ENCODE peak calls at places on chromosomes 13 and 19, in nine cellular contexts. One of them, this sample, is unnamed.

GRCh38 chr13:30038884-30039283 is 188.5 kb upstream of the UBL3 start:
- DNase-seq in stimulated activated CD4-positive, alpha-beta T cell treated with anti-CD3 and anti-CD28 coated beads, TNF-alpha, amount 100 ng/mL, for 1 hour: no peak
- DNase-seq in endothelial cell: no peak
- DNase-seq in right cardiac atrium: no peak
- DNase-seq in astrocyte of the hippocampus: no peak
- DNase-seq in activated naive CD4-positive, alpha-beta T cell treated with anti-CD3 and anti-CD28 coated beads, Interleukin-2, amount 10 ng/mL, durations not matched to agents 7 days and 5 days: no peak
- DNase-seq in T follicular helper cell: no peak
- DNase-seq in stimulated activated CD8-positive, alpha-beta memory T cell treated with anti-CD3 and anti-CD28 coated beads, Interleukin-2, amount 100 ng/mL, for 48 hours: no peak
- DNase-seq in NCI-H82: peak
- DNase-seq in this sample: no peak

GRCh38 chr19:16684216-16684615 is 23.3 kb downstream of the TMEM38A start:
- DNase-seq in right cardiac atrium: no peak
- DNase-seq in stimulated activated CD4-positive, alpha-beta T cell treated with anti-CD3 and anti-CD28 coated beads, TNF-alpha, amount 100 ng/mL, for 1 hour: no peak
- DNase-seq in astrocyte of the hippocampus: no peak
- DNase-seq in NCI-H82: no peak
- DNase-seq in T follicular helper cell: no peak
- DNase-seq in stimulated activated CD8-positive, alpha-beta memory T cell treated with anti-CD3 and anti-CD28 coated beads, Interleukin-2, amount 100 ng/mL, for 48 hours: no peak
- DNase-seq in activated naive CD4-positive, alpha-beta T cell treated with anti-CD3 and anti-CD28 coated beads, Interleukin-2, amount 10 ng/mL, durations not matched to agents 7 days and 5 days: no peak
- DNase-seq in endothelial cell: no peak
- DNase-seq in this sample: no peak

GRCh38 chr19:45457776-45458175 is 10.0 kb upstream of the FOSB start:
- DNase-seq in stimulated activated CD8-positive, alpha-beta memory T cell treated with anti-CD3 and anti-CD28 coated beads, Interleukin-2, amount 100 ng/mL, for 48 hours: no peak
- DNase-seq in right cardiac atrium: peak
- DNase-seq in endothelial cell: no peak
- DNase-seq in activated naive CD4-positive, alpha-beta T cell treated with anti-CD3 and anti-CD28 coated beads, Interleukin-2, amount 10 ng/mL, durations not matched to agents 7 days and 5 days: no peak
- DNase-seq in stimulated activated CD4-positive, alpha-beta T cell treated with anti-CD3 and anti-CD28 coated beads, TNF-alpha, amount 100 ng/mL, for 1 hour: no peak
- DNase-seq in astrocyte of the hippocampus: no peak
- DNase-seq in T follicular helper cell: no peak
- DNase-seq in NCI-H82: no peak
- DNase-seq in this sample: no peak

GRCh38 chr13:25928941-25929505 is 122.8 kb downstream of the SHISA2 start:
- DNase-seq in stimulated activated CD4-positive, alpha-beta T cell treated with anti-CD3 and anti-CD28 coated beads, TNF-alpha, amount 100 ng/mL, for 1 hour: no peak
- DNase-seq in astrocyte of the hippocampus: no peak
- DNase-seq in stimulated activated CD8-positive, alpha-beta memory T cell treated with anti-CD3 and anti-CD28 coated beads, Interleukin-2, amount 100 ng/mL, for 48 hours: no peak
- DNase-seq in right cardiac atrium: no peak
- DNase-seq in activated naive CD4-positive, alpha-beta T cell treated with anti-CD3 and anti-CD28 coated beads, Interleukin-2, amount 10 ng/mL, durations not matched to agents 7 days and 5 days: no peak
- DNase-seq in T follicular helper cell: no peak
- DNase-seq in NCI-H82: no peak
- DNase-seq in endothelial cell: no peak
- DNase-seq in this sample: no peak

GRCh38 chr19:15448778-15449619 is 757 bp downstream of the WIZ start:
- DNase-seq in stimulated activated CD8-positive, alpha-beta memory T cell treated with anti-CD3 and anti-CD28 coated beads, Interleukin-2, amount 100 ng/mL, for 48 hours: no peak
- DNase-seq in T follicular helper cell: no peak
- DNase-seq in right cardiac atrium: peak
- DNase-seq in astrocyte of the hippocampus: no peak
- DNase-seq in NCI-H82: peak
- DNase-seq in activated naive CD4-positive, alpha-beta T cell treated with anti-CD3 and anti-CD28 coated beads, Interleukin-2, amount 10 ng/mL, durations not matched to agents 7 days and 5 days: peak
- DNase-seq in endothelial cell: no peak
- DNase-seq in stimulated activated CD4-positive, alpha-beta T cell treated with anti-CD3 and anti-CD28 coated beads, TNF-alpha, amount 100 ng/mL, for 1 hour: no peak
- DNase-seq in this sample: peak

GRCh38 chr13:92510416-92510815 is 716.2 kb upstream of the GPC6 start:
- DNase-seq in astrocyte of the hippocampus: peak
- DNase-seq in T follicular helper cell: no peak
- DNase-seq in activated naive CD4-positive, alpha-beta T cell treated with anti-CD3 and anti-CD28 coated beads, Interleukin-2, amount 10 ng/mL, durations not matched to agents 7 days and 5 days: no peak
- DNase-seq in NCI-H82: peak
- DNase-seq in right cardiac atrium: no peak
- DNase-seq in stimulated activated CD8-positive, alpha-beta memory T cell treated with anti-CD3 and anti-CD28 coated beads, Interleukin-2, amount 100 ng/mL, for 48 hours: no peak
- DNase-seq in endothelial cell: no peak
- DNase-seq in stimulated activated CD4-positive, alpha-beta T cell treated with anti-CD3 and anti-CD28 coated beads, TNF-alpha, amount 100 ng/mL, for 1 hour: no peak
- DNase-seq in this sample: no peak

GRCh38 chr19:3576696-3577443 is 4.1 kb downstream of the HMG20B start:
- DNase-seq in stimulated activated CD8-positive, alpha-beta memory T cell treated with anti-CD3 and anti-CD28 coated beads, Interleukin-2, amount 100 ng/mL, for 48 hours: no peak
- DNase-seq in astrocyte of the hippocampus: peak
- DNase-seq in T follicular helper cell: no peak
- DNase-seq in right cardiac atrium: peak
- DNase-seq in stimulated activated CD4-positive, alpha-beta T cell treated with anti-CD3 and anti-CD28 coated beads, TNF-alpha, amount 100 ng/mL, for 1 hour: no peak
- DNase-seq in NCI-H82: no peak
- DNase-seq in endothelial cell: peak
- DNase-seq in activated naive CD4-positive, alpha-beta T cell treated with anti-CD3 and anti-CD28 coated beads, Interleukin-2, amount 10 ng/mL, durations not matched to agents 7 days and 5 days: no peak
- DNase-seq in this sample: no peak

GRCh38 chr13:20425819-20426219 is 99.8 kb downstream of the CRYL1 start:
- DNase-seq in endothelial cell: no peak
- DNase-seq in activated naive CD4-positive, alpha-beta T cell treated with anti-CD3 and anti-CD28 coated beads, Interleukin-2, amount 10 ng/mL, durations not matched to agents 7 days and 5 days: no peak
- DNase-seq in right cardiac atrium: no peak
- DNase-seq in stimulated activated CD4-positive, alpha-beta T cell treated with anti-CD3 and anti-CD28 coated beads, TNF-alpha, amount 100 ng/mL, for 1 hour: no peak
- DNase-seq in astrocyte of the hippocampus: peak
- DNase-seq in T follicular helper cell: no peak
- DNase-seq in NCI-H82: no peak
- DNase-seq in stimulated activated CD8-positive, alpha-beta memory T cell treated with anti-CD3 and anti-CD28 coated beads, Interleukin-2, amount 100 ng/mL, for 48 hours: no peak
- DNase-seq in this sample: no peak

GRCh38 chr19:10670876-10671804 is 17.0 kb downstream of the ILF3 start:
- DNase-seq in activated naive CD4-positive, alpha-beta T cell treated with anti-CD3 and anti-CD28 coated beads, Interleukin-2, amount 10 ng/mL, durations not matched to agents 7 days and 5 days: no peak
- DNase-seq in NCI-H82: no peak
- DNase-seq in astrocyte of the hippocampus: no peak
- DNase-seq in right cardiac atrium: peak
- DNase-seq in stimulated activated CD8-positive, alpha-beta memory T cell treated with anti-CD3 and anti-CD28 coated beads, Interleukin-2, amount 100 ng/mL, for 48 hours: no peak
- DNase-seq in T follicular helper cell: no peak
- DNase-seq in endothelial cell: no peak
- DNase-seq in stimulated activated CD4-positive, alpha-beta T cell treated with anti-CD3 and anti-CD28 coated beads, TNF-alpha, amount 100 ng/mL, for 1 hour: no peak
- DNase-seq in this sample: no peak

GRCh38 chr13:29021311-29021710 is 201.2 kb downstream of the MTUS2 start:
- DNase-seq in stimulated activated CD4-positive, alpha-beta T cell treated with anti-CD3 and anti-CD28 coated beads, TNF-alpha, amount 100 ng/mL, for 1 hour: no peak
- DNase-seq in NCI-H82: no peak
- DNase-seq in right cardiac atrium: no peak
- DNase-seq in endothelial cell: no peak
- DNase-seq in T follicular helper cell: no peak
- DNase-seq in activated naive CD4-positive, alpha-beta T cell treated with anti-CD3 and anti-CD28 coated beads, Interleukin-2, amount 10 ng/mL, durations not matched to agents 7 days and 5 days: no peak
- DNase-seq in astrocyte of the hippocampus: no peak
- DNase-seq in stimulated activated CD8-positive, alpha-beta memory T cell treated with anti-CD3 and anti-CD28 coated beads, Interleukin-2, amount 100 ng/mL, for 48 hours: no peak
- DNase-seq in this sample: no peak

GRCh38 chr13:74641586-74641985 is 507.4 kb upstream of the KLF12 start:
- DNase-seq in right cardiac atrium: no peak
- DNase-seq in astrocyte of the hippocampus: peak
- DNase-seq in stimulated activated CD4-positive, alpha-beta T cell treated with anti-CD3 and anti-CD28 coated beads, TNF-alpha, amount 100 ng/mL, for 1 hour: no peak
- DNase-seq in activated naive CD4-positive, alpha-beta T cell treated with anti-CD3 and anti-CD28 coated beads, Interleukin-2, amount 10 ng/mL, durations not matched to agents 7 days and 5 days: no peak
- DNase-seq in T follicular helper cell: no peak
- DNase-seq in NCI-H82: no peak
- DNase-seq in stimulated activated CD8-positive, alpha-beta memory T cell treated with anti-CD3 and anti-CD28 coated beads, Interleukin-2, amount 100 ng/mL, for 48 hours: no peak
- DNase-seq in endothelial cell: no peak
- DNase-seq in this sample: no peak

GRCh38 chr19:48487944-48488343 is 18.8 kb downstream of the CYTH2 start:
- DNase-seq in activated naive CD4-positive, alpha-beta T cell treated with anti-CD3 and anti-CD28 coated beads, Interleukin-2, amount 10 ng/mL, durations not matched to agents 7 days and 5 days: no peak
- DNase-seq in right cardiac atrium: peak
- DNase-seq in stimulated activated CD4-positive, alpha-beta T cell treated with anti-CD3 and anti-CD28 coated beads, TNF-alpha, amount 100 ng/mL, for 1 hour: no peak
- DNase-seq in NCI-H82: no peak
- DNase-seq in stimulated activated CD8-positive, alpha-beta memory T cell treated with anti-CD3 and anti-CD28 coated beads, Interleukin-2, amount 100 ng/mL, for 48 hours: no peak
- DNase-seq in endothelial cell: no peak
- DNase-seq in T follicular helper cell: no peak
- DNase-seq in astrocyte of the hippocampus: peak
- DNase-seq in this sample: no peak

GRCh38 chr19:55080121-55080914 is 4.6 kb downstream of the EPS8L1 start:
- DNase-seq in activated naive CD4-positive, alpha-beta T cell treated with anti-CD3 and anti-CD28 coated beads, Interleukin-2, amount 10 ng/mL, durations not matched to agents 7 days and 5 days: peak
- DNase-seq in astrocyte of the hippocampus: peak
- DNase-seq in endothelial cell: no peak
- DNase-seq in T follicular helper cell: peak
- DNase-seq in NCI-H82: peak
- DNase-seq in right cardiac atrium: peak
- DNase-seq in stimulated activated CD4-positive, alpha-beta T cell treated with anti-CD3 and anti-CD28 coated beads, TNF-alpha, amount 100 ng/mL, for 1 hour: peak
- DNase-seq in stimulated activated CD8-positive, alpha-beta memory T cell treated with anti-CD3 and anti-CD28 coated beads, Interleukin-2, amount 100 ng/mL, for 48 hours: no peak
- DNase-seq in this sample: peak

This sample was measured in memory B cell.